ENCODE peak calls at places on chromosomes 11 and 22, in four cellular contexts. M is fibroblast of mammary gland, S is HEK293T, X is astrocyte of the spinal cord. P is an unnamed sample.

GRCh38 chr11:11931461-11932055 is 76.9 kb downstream of the DKK3 start:
- DNase-seq in M (peak), S (peak), X (peak), P (peak)

GRCh38 chr11:111302298-111302697 is 4.0 kb downstream of the POU2AF3 start:
- DNase-seq in M (no peak), S (no peak), X (no peak), P (no peak)

GRCh38 chr22:45098056-45098455 is 65.7 kb upstream of the NUP50 start:
- DNase-seq in M (no peak), S (no peak), X (no peak), P (no peak)

GRCh38 chr22:20408891-20409290 is 14.9 kb downstream of the ZNF74 start:
- DNase-seq in M (no peak), S (no peak), X (no peak), P (no peak)

GRCh38 chr11:58061813-58062212 is 31.1 kb downstream of the OR6Q1 start:
- DNase-seq in M (peak), S (no peak), X (peak), P (peak)

GRCh38 chr11:22703040-22703439 is 36.6 kb downstream of the GAS2 start:
- DNase-seq in M (peak), S (peak), X (peak), P (peak)

GRCh38 chr22:37777122-37777687 is 30.5 kb upstream of the GCAT start:
- DNase-seq in M (peak), S (no peak), X (peak), P (peak)

GRCh38 chr22:41780714-41781507 is 19.6 kb upstream of the CCDC134 start:
- DNase-seq in M (peak), S (no peak), X (peak), P (no peak)

GRCh38 chr11:130118636-130119387 is 40.8 kb upstream of the ST14 start:
- DNase-seq in M (no peak), S (no peak), X (no peak), P (no peak)

GRCh38 chr11:69912161-69912910 is 93.1 kb upstream of the FGF3 start:
- DNase-seq in M (no peak), S (no peak), X (no peak), P (no peak)

GRCh38 chr11:111540114-111540920 is at the start of gene LAYN:
- DNase-seq in M (peak), S (peak), X (peak), P (peak)

GRCh38 chr11:120908521-120909181 is 115.3 kb upstream of the TBCEL start:
- DNase-seq in M (no peak), S (no peak), X (no peak), P (no peak)

GRCh38 chr11:119149371-119150275 is 771 bp downstream of the ABCG4 start:
- DNase-seq in M (no peak), S (peak), X (no peak), P (no peak)

GRCh38 chr11:73623651-73624050 is 22.7 kb upstream of the PLEKHB1 start:
- DNase-seq in M (no peak), S (no peak), X (no peak), P (no peak)

GRCh38 chr22:48802576-48802975 is 1025.1 kb downstream of the BRD1 start:
- DNase-seq in M (no peak), S (no peak), X (no peak), P (no peak)

GRCh38 chr22:39349506-39349966 is 255 bp upstream of the SYNGR1 start:
- DNase-seq in M (no peak), S (peak), X (no peak), P (peak)

GRCh38 chr22:41826001-41826400 is 6.9 kb upstream of the SREBF2 start:
- DNase-seq in M (no peak), S (no peak), X (no peak), P (no peak)

GRCh38 chr11:64758330-64759079 is 1.3 kb downstream of the PYGM start:
- DNase-seq in M (no peak), S (no peak), X (no peak), P (no peak)

GRCh38 chr11:70747889-70748288 is 349.6 kb downstream of the CTTN start:
- DNase-seq in M (no peak), S (no peak), X (no peak), P (no peak)

P was measured in ACHN.